ENCODE peak calls at places on chromosomes 6 and 20, in five cellular contexts. S is heart left ventricle, X is mammary epithelial cell, Q is body of pancreas, B is cardiac fibroblast. W is an unnamed sample.

GRCh38 chr20:39645130-39645529 is 683.0 kb downstream of the DHX35 start:
- DNase-seq in S (no peak), X (no peak), Q (no peak), B (no peak), W (no peak)

GRCh38 chr20:57507477-57507876 is 17.5 kb downstream of the CTCFL start:
- DNase-seq in Q (peak), S (no peak), X (no peak), B (peak), W (peak)

GRCh38 chr6:18099501-18099900 is 23.0 kb downstream of the NHLRC1 start:
- DNase-seq in B (no peak), X (peak), Q (no peak), S (no peak), W (no peak)

GRCh38 chr20:5090191-5090590 is 29.6 kb downstream of the PCNA start:
- DNase-seq in X (no peak), S (no peak), B (no peak), Q (no peak), W (no peak)

GRCh38 chr20:50635676-50636600 is 55.4 kb downstream of the RIPOR3 start:
- DNase-seq in B (peak), X (no peak), S (peak), Q (peak), W (peak)

GRCh38 chr20:34579191-34579661 is 20.7 kb downstream of the MAP1LC3A start:
- DNase-seq in B (peak), X (peak), S (peak), Q (no peak), W (no peak)

GRCh38 chr6:81752084-81752968 is at the start of gene TENT5A:
- DNase-seq in X (peak), S (peak), Q (peak), B (peak), W (peak)

GRCh38 chr20:34582911-34583310 is 24.4 kb downstream of the MAP1LC3A start:
- DNase-seq in S (no peak), X (no peak), B (no peak), Q (no peak), W (no peak)

GRCh38 chr20:44448753-44449546 is 26.7 kb upstream of the TTPAL start:
- DNase-seq in Q (no peak), X (no peak), B (no peak), S (no peak), W (no peak)
- TF ChIP-seq CTCF in Q (no peak), X (peak), B (peak), S (no peak), W (peak)

GRCh38 chr6:150537481-150537880 is 62.2 kb upstream of the PLEKHG1 start:
- DNase-seq in Q (no peak), B (no peak), X (no peak), S (no peak), W (no peak)

GRCh38 chr6:150537893-150538292 is 61.8 kb upstream of the PLEKHG1 start:
- DNase-seq in Q (peak), S (peak), X (no peak), B (no peak), W (no peak)

GRCh38 chr6:150541587-150541986 is 58.1 kb upstream of the PLEKHG1 start:
- DNase-seq in Q (peak), X (no peak), B (no peak), S (no peak), W (no peak)

GRCh38 chr6:150539111-150539510 is 60.6 kb upstream of the PLEKHG1 start:
- DNase-seq in B (no peak), S (no peak), X (no peak), Q (no peak), W (no peak)

GRCh38 chr6:150539568-150539967 is 60.1 kb upstream of the PLEKHG1 start:
- DNase-seq in Q (no peak), X (peak), S (no peak), B (no peak), W (no peak)
- H3K4me3 ChIP-seq in Q (no peak), X (no peak), S (no peak), B (no peak), W (no peak)

DNA sequence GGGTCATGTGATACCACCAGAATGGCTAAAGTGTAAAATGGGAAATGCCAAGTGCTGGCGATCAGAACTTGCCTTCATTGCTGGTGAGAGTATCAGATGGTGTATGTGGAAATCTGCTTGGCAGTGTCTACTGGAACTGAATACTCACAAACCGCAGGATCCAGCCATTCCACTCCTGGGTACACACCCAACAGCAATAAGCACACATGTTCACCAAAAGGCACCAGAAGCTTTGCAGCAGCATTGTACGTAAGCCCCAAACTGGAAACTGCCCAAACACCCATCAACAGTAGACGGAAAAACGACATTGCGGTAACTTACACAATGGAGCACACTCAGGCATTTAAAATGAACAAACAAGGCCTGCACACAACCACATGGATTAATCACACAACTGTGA is 37.4 kb upstream of the BPIFA2 start:
- DNase-seq in S (no peak), X (peak), B (peak), Q (no peak), W (peak)
- TF ChIP-seq CTCF in S (no peak), X (no peak), B (no peak), Q (no peak), W (no peak)

DNA sequence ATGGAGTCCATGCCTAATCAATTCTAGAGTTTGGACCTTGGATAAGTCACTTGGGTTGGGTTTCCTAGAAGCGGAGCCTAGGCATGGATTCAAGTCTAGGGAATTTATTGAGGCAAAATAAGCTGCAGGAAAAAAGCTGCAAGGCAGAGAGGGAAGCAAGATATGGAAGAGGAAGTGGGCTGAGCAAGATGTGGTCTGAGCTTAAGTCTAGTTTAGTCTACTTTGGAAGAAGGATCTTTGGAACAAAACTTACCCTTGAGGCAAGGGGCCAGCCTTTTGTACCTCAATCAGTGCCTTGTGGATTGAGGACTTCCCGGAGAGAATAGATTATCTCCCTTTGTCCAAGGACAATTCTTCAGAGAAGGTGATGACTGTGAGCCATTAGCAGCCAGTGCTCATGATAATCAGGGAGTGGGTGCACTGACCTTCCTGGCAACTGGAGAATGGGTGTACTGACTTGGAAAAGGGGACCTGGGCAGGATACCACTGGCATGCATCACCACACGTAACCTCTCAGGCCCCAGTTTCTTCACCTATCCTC is 10.9 kb downstream of the ZSCAN9 start:
- DNase-seq in B (no peak), S (no peak), Q (no peak), X (no peak), W (no peak)
- H3K4me3 ChIP-seq in B (no peak), S (no peak), Q (no peak), X (no peak), W (no peak)

DNA sequence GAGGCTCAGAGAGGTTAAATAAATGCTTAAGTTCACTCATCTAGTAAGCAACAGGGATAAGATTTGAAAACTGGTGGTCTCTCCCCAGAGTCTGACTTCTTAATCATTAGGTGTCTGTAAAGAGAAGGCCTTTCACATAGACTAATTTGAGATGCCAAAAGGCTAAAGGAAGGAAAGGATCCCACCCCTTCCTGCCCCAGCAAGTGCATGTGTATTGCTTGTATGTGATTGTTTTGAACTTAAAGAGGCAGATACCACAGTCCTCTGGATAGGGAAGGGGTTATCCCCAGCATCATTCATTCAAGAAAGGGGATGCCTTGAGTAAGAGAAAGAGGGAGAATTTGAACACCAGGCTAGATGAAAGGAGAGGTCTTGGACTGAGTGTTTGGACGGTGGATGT is 192.0 kb downstream of the OGFRL1 start:
- DNase-seq in X (no peak), B (no peak), Q (no peak), S (no peak), W (no peak)
- TF ChIP-seq CTCF in X (no peak), B (no peak), Q (no peak), S (no peak), W (no peak)

GRCh38 chr20:770691-771090 is 2.4 kb upstream of the SLC52A3 start:
- DNase-seq in X (no peak), S (no peak), Q (no peak), B (no peak), W (no peak)

GRCh38 chr20:772806-773205 is 4.5 kb upstream of the SLC52A3 start:
- DNase-seq in X (no peak), S (no peak), B (no peak), Q (no peak), W (no peak)

GRCh38 chr20:774016-774679 is 5.8 kb upstream of the SLC52A3 start:
- DNase-seq in S (no peak), Q (no peak), X (no peak), B (no peak), W (no peak)

GRCh38 chr20:774680-775057 is 6.4 kb upstream of the SLC52A3 start:
- DNase-seq in S (no peak), B (no peak), Q (no peak), X (no peak), W (no peak)

DNA sequence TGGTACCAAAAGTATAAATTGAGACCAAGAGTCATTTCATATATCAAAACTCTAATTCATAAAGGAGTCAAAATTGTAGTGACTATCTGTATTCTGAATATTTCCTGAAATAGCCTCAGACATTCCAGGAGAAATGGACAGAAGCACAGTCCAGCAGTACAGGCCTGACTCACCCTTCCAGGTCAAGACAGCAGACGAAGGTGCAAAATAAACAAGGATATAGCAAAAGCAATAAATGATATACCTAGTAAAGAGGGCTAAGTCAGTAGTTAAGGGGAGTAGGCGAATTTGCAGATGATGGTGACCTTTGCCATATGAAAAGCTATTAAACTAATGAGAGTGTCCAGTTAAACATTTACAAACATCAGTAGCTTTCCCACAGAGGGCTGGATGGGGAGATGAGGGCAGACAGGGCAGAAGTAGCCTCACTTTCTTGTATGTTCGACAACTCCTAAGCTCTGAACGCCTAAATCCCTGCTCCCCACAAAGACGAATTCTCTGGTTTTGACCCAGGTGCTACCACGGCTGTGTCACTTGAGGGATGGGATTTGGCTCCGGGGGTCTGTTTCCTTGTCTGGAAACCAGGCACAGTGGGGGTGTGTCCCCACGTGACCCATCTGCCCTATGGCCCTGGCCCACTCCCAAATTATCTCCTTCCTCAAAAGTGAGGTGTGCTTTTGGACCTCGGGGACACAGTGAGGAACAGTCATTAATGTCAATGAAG is 3.6 kb upstream of the SLC52A3 start:
- DNase-seq in Q (no peak), X (no peak), B (no peak), S (no peak), W (no peak)
- H3K4me3 ChIP-seq in Q (no peak), X (no peak), B (no peak), S (no peak), W (no peak)

GRCh38 chr6:95364016-95364604 is 213.2 kb upstream of the MANEA start:
- DNase-seq in B (peak), Q (no peak), X (no peak), S (no peak), W (peak)
- TF ChIP-seq CTCF in B (peak), Q (peak), X (peak), S (peak), W (peak)

GRCh38 chr6:43455034-43455747 is at the start of gene DLK2:
- DNase-seq in Q (no peak), X (no peak), S (no peak), B (no peak), W (peak)

GRCh38 chr6:43451939-43452338 is 3.4 kb downstream of the DLK2 start:
- DNase-seq in Q (no peak), X (no peak), S (no peak), B (no peak), W (no peak)

GRCh38 chr6:43454290-43455033 is 886 bp downstream of the DLK2 start:
- DNase-seq in Q (peak), X (peak), S (peak), B (peak), W (peak)

GRCh38 chr6:43452896-43453295 is 2.5 kb downstream of the DLK2 start:
- DNase-seq in S (no peak), X (no peak), Q (no peak), B (no peak), W (no peak)

GRCh38 chr6:43453831-43454230 is 1.5 kb downstream of the DLK2 start:
- DNase-seq in S (no peak), B (no peak), X (no peak), Q (no peak), W (no peak)
- H3K4me3 ChIP-seq in S (no peak), B (no peak), X (peak), Q (no peak), W (no peak)